ENCODE peak calls at places on chromosomes 5 and 9, in four cellular contexts. B is HCT116, L is transverse colon, O is upper lobe of left lung. G is an unnamed sample.

GRCh38 chr9:124511426-124511840 is 4.2 kb upstream of the NR5A1 start:
- DNase-seq in B (no peak), L (no peak), O (no peak), G (no peak)

GRCh38 chr9:28301281-28301680 is 728.0 kb upstream of the C9orf72 start:
- DNase-seq in B (no peak), L (no peak), O (no peak), G (no peak)

GRCh38 chr5:180618830-180619562 is 27.7 kb upstream of the SCGB3A1 start:
- DNase-seq in B (no peak), L (no peak), O (peak), G (peak)

GRCh38 chr5:136035837-136036236 is 7.0 kb downstream of the TGFBI start:
- DNase-seq in B (no peak), L (no peak), O (no peak), G (no peak)

GRCh38 chr5:140056880-140057279 is 13.8 kb upstream of the NRG2 start:
- DNase-seq in B (no peak), L (no peak), O (no peak), G (no peak)

GRCh38 chr5:27313549-27313948 is 275.2 kb upstream of the CDH9 start:
- DNase-seq in B (no peak), L (no peak), O (no peak), G (peak)

GRCh38 chr9:136629001-136629878 is 33.5 kb upstream of the EGFL7 start:
- DNase-seq in B (no peak), L (peak), O (peak), G (no peak)

GRCh38 chr5:150589791-150590601 is 50.5 kb upstream of the SYNPO start:
- DNase-seq in B (no peak), L (peak), O (no peak), G (no peak)

GRCh38 chr9:81772144-81772543 is 82.8 kb upstream of the TLE1 start:
- DNase-seq in B (no peak), L (no peak), O (no peak), G (no peak)

GRCh38 chr5:133685402-133686018 is 73.2 kb upstream of the FSTL4 start:
- DNase-seq in B (no peak), L (no peak), O (no peak), G (no peak)

GRCh38 chr9:2818486-2819121 is 25.3 kb downstream of the PUM3 start:
- DNase-seq in B (no peak), L (no peak), O (no peak), G (no peak)

GRCh38 chr9:81844131-81844567 is 84.1 kb upstream of the SPATA31D4 start:
- DNase-seq in B (no peak), L (no peak), O (no peak), G (no peak)

GRCh38 chr5:9094582-9094981 is 451.3 kb downstream of the SEMA5A start:
- DNase-seq in B (no peak), L (no peak), O (no peak), G (no peak)
- TF ChIP-seq POLR2AphosphoS5 in B (no peak), L (no peak), O (no peak), G (no peak)

GRCh38 chr5:135031813-135032612 is 2.0 kb downstream of the PITX1 start:
- DNase-seq in B (no peak), L (no peak), O (no peak), G (no peak)
- TF ChIP-seq POLR2AphosphoS5 in B (no peak), L (no peak), O (no peak), G (no peak)

DNA sequence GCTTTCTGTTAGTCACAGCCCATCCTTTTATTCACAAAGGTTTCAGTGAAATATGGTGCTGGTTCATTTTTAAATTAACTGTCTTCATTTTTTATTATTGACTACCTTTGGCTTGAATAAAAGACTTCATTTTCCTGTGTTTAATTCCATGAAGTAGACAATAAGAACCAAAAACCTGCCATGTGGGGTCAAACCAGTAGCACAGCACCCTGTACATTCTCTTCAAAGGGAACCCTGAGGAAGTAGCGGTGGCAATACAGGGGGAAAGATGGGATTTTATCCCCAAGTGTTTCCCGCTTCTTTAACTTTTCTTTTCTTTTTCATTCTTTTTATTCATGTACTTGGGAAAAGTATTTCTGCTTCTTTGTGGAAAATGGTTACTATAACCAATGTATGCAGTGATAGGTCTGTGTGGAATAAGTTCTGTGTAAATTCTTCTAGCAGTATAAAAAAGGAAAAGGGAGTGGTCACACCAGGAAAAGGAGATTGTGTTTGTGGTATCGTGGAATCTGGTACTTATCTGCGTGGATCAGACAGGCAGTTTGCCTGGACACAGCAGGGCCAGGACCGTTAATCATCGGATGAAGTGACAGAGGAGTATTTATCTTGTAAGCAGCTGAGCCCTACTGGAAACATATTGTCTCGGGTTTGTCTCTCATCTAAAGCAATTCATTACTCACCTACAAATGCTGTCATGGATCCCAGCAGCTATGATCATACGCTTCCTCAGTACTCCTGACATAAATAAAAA is 94.2 kb downstream of the PPIC start:
- DNase-seq in B (no peak), L (no peak), O (no peak), G (no peak)
- TF ChIP-seq POLR2AphosphoS5 in B (no peak), L (no peak), O (no peak), G (no peak)

GRCh38 chr5:102903074-102903871 is 148.2 kb downstream of the PAM start:
- DNase-seq in B (no peak), L (no peak), O (no peak), G (no peak)

GRCh38 chr5:102902647-102903046 is 147.5 kb downstream of the PAM start:
- DNase-seq in B (no peak), L (no peak), O (no peak), G (no peak)

GRCh38 chr5:102901821-102902448 is 146.8 kb downstream of the PAM start:
- DNase-seq in B (no peak), L (no peak), O (no peak), G (no peak)

GRCh38 chr5:102910240-102911226 is 155.4 kb downstream of the PAM start:
- DNase-seq in B (peak), L (no peak), O (no peak), G (no peak)

DNA sequence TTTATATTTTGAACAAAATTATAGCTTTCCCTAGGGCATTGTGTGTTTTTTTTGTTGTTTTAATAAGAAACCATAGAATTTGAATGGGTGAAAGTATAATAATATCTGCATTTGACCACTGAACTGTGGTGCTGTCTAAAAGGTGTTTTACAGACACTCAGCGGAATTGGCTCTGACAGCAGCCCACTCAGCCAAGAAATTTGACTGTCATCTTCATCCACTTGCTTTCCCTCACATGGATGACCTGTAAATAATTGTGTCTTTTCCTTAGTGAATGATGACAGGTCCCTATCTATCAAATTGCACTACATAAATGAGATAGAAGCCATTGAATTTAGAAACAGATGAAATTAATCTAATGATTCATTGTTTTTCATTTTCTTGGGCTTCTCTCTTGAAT is 149.9 kb downstream of the PAM start:
- DNase-seq in B (no peak), L (no peak), O (no peak), G (no peak)
- TF ChIP-seq POLR2AphosphoS5 in B (no peak), L (no peak), O (no peak), G (no peak)

DNA sequence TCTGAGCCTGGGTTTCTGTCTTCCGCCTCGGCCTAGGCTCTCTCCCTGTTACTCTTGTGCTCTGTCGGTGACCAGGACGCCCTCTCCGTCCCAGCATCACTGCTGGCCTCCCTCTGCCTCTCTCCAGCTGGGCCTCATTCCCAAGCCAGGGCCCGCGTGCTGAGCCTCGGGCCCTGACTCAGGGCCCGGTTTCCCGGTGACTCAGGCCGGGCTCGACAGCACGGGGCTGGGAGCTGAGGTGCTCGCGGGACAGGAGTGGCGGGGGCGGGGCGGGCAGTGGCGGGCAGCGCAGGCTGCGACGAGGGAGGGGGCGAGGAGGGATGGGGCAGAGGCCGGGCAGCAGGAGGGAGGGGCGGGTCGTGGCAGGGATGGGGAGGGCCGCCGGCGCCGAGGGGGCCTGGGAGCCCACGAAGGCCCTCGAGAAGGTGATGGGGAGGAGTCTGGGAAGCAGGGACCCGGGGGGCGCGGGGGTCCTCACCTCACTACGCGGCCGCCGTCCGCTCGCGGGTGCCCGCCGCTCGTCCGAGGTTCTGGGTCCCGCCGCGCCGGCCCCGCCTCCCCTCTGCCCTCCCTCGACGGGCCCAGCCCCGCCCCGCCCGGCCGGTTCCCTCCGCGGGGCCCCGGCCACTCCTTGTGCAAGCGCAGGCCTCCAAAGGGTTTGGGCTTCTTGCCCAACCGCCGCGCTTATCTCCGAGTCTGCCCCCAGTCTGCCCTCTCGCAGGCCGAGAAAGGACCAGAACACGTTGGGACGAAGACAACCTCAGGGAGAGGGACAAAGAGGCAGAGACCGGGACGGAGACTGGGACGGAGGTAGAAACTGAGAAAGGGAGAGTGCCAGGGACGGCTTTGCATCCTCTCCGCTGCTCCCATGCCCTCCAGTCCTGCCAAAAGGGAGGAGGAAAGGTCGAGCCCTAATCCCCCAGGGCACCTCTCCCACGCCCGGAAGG is at the start of gene ARAP3:
- DNase-seq in B (peak), L (peak), O (peak), G (peak)
- TF ChIP-seq POLR2AphosphoS5 in B (peak), L (peak), O (no peak), G (peak)

GRCh38 chr5:81233080-81233634 is at the start of gene CKMT2:
- DNase-seq in B (no peak), L (peak), O (peak), G (no peak)
- TF ChIP-seq POLR2AphosphoS5 in B (no peak), L (no peak), O (no peak), G (no peak)